ENCODE peak calls at places on chromosomes 13 and 19, in nine cellular contexts. I is Caco-2; P is ovary; M is aorta; D is heart right ventricle; H is left ventricle myocardium inferior; O is tibial artery; K is BE2C; F is CD8-positive, alpha-beta memory T cell. G is an unnamed sample.
A peak's percentile ranks its signal among the peaks of the same experiment; 100 is the strongest.

GRCh38 chr13:21825186-21825585 is 154.3 kb downstream of the FGF9 start:
- DNase-seq in I (peak; percentile 28), P (no peak), M (no peak), D (no peak), H (no peak), O (no peak), K (no peak), F (no peak), G (peak; percentile 73)

GRCh38 chr13:78657699-78658629 is 991 bp downstream of the OBI1 start:
- DNase-seq in I (peak; percentile 59), P (no peak), M (no peak), D (no peak), H (no peak), O (no peak), K (no peak), F (no peak), G (no peak)

GRCh38 chr19:43207991-43208390 is 2.6 kb upstream of the PSG4 start:
- DNase-seq in I (no peak), P (no peak), M (no peak), D (no peak), H (no peak), O (no peak), K (no peak), F (no peak), G (no peak)

GRCh38 chr13:110157718-110158117 is 149.2 kb downstream of the COL4A1 start:
- DNase-seq in I (no peak), P (no peak), M (no peak), D (no peak), H (no peak), O (no peak), K (no peak), F (no peak), G (no peak)

GRCh38 chr13:37141011-37141410 is 35.5 kb upstream of the CSNK1A1L start:
- DNase-seq in I (no peak), P (no peak), M (no peak), D (no peak), H (no peak), O (no peak), K (no peak), F (no peak), G (no peak)

GRCh38 chr19:41226053-41226873 is 7.2 kb downstream of the AXL start:
- DNase-seq in I (peak; percentile 85), P (peak; percentile 83), M (peak; percentile 94), D (peak; percentile 76), H (peak; percentile 65), O (peak; percentile 92), K (peak; percentile 57), F (no peak), G (peak; percentile 88)

GRCh38 chr13:35512271-35512920 is 35.9 kb upstream of the MAB21L1 start:
- DNase-seq in I (no peak), P (peak; percentile 41), M (no peak), D (no peak), H (no peak), O (no peak), K (no peak), F (no peak), G (peak; percentile 38)

GRCh38 chr13:75365724-75366173 is 116.2 kb downstream of the TBC1D4 start:
- DNase-seq in I (no peak), P (no peak), M (no peak), D (no peak), H (no peak), O (no peak), K (no peak), F (no peak), G (no peak)

GRCh38 chr13:105773887-105774538 is 761.4 kb downstream of the EFNB2 start:
- DNase-seq in I (peak; percentile 8), P (no peak), M (no peak), D (no peak), H (no peak), O (no peak), K (peak; percentile 43), F (no peak), G (peak; percentile 46)

GRCh38 chr19:1167687-1168561 is 6.1 kb downstream of the SBNO2 start:
- DNase-seq in I (no peak), P (peak; percentile 53), M (no peak), D (no peak), H (no peak), O (no peak), K (peak; percentile 8), F (no peak), G (no peak)

GRCh38 chr19:44823373-44823698 is 14.4 kb downstream of the BCAM start:
- DNase-seq in I (no peak), P (no peak), M (no peak), D (no peak), H (no peak), O (no peak), K (no peak), F (no peak), G (no peak)

GRCh38 chr13:34152409-34152808 is 334.5 kb downstream of the RFC3 start:
- DNase-seq in I (no peak), P (no peak), M (no peak), D (no peak), H (no peak), O (no peak), K (no peak), F (no peak), G (no peak)

GRCh38 chr13:38819053-38819452 is 132.2 kb downstream of the FREM2 start:
- DNase-seq in I (no peak), P (no peak), M (no peak), D (no peak), H (no peak), O (no peak), K (no peak), F (no peak), G (peak; percentile 63)

GRCh38 chr13:40102854-40103253 is 447.4 kb downstream of the COG6 start:
- DNase-seq in I (no peak), P (no peak), M (no peak), D (no peak), H (no peak), O (no peak), K (no peak), F (no peak), G (peak; percentile 64)

GRCh38 chr13:70339738-70340137 is 231.5 kb upstream of the KLHL1 start:
- DNase-seq in I (peak; percentile 55), P (no peak), M (no peak), D (no peak), H (no peak), O (no peak), K (peak; percentile 40), F (no peak), G (peak; percentile 40)

GRCh38 chr13:73075546-73075945 is 16.7 kb downstream of the KLF5 start:
- DNase-seq in I (peak; percentile 50), P (no peak), M (no peak), D (no peak), H (no peak), O (no peak), K (no peak), F (no peak), G (peak; percentile 56)

GRCh38 chr19:5036733-5037681 is 68.1 kb downstream of the KDM4B start:
- DNase-seq in I (no peak), P (peak; percentile 46), M (no peak), D (peak; percentile 56), H (peak; percentile 52), O (no peak), K (peak; percentile 65), F (no peak), G (no peak)

GRCh38 chr19:5850743-5851293 is 431 bp downstream of the FUT3 start:
- DNase-seq in I (no peak), P (peak; percentile 37), M (no peak), D (no peak), H (no peak), O (no peak), K (no peak), F (no peak), G (no peak)

GRCh38 chr13:23359882-23360281 is 73.6 kb downstream of the SACS start:
- DNase-seq in I (no peak), P (no peak), M (no peak), D (no peak), H (no peak), O (no peak), K (no peak), F (no peak), G (no peak)
- H3K36me3 ChIP-seq in I (no peaks in the 10 kb centered on the region), P (no peaks in the 10 kb centered on the region), M (peaks cover 4% of the 10 kb centered on the region), D (peaks cover 95% of the 10 kb centered on the region), H (peaks cover 61% of the 10 kb centered on the region), O (peaks cover 58% of the 10 kb centered on the region), K (peaks cover 53% of the 10 kb centered on the region), F (peaks cover 37% of the 10 kb centered on the region), G (peaks cover 3% of the 10 kb centered on the region)

DNA sequence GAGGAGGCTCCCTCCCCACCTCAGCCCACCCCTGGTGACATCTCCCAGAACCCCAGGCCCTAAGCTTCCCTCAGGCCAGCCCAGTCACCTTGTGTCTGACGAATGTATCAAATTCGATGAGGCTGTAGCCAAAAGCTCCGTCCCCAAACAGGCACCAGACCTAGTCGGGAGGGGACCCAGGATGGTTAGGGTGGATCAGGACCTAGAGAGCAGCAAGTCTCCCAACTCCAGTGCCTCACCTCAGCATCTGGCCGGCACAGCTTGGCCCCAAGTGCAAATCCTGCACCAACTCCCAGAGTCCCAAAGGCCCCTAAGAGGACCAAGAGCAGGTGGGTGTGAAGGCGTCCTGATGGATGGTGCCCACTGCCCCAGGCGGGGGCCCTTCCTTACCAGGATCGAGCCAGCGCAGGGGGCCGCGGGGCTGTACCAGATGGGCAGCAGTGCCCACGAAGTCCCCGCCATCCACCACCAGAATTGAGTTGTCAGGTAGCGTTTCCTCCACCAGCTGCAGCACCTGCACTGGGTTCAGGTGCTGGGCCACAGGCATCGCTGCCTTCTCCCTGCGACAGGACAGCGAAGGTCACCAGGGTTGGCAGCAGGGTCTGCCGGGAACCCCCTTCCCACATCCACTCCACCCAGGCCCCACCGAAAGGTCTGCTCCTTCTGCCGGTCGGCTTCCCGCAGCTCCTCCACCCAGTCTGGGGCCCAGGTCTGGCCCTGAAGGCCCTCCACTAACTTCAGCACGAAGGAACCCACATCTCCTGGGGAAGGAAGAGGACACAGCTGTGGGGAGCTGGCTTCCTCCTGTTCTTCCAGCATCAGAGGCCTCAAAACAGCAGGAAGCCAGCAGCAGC is 8.8 kb downstream of the SYDE1 start:
- DNase-seq in I (no peak), P (no peak), M (peak; percentile 72), D (no peak), H (no peak), O (no peak), K (no peak), F (no peak), G (no peak)
- H3K36me3 ChIP-seq in I (peaks cover 5% of the 10 kb centered on the region), P (no peaks in the 10 kb centered on the region), M (peaks cover 2% of the 10 kb centered on the region), D (peaks cover 100% of the 10 kb centered on the region), H (peaks cover 100% of the 10 kb centered on the region), O (peaks cover 49% of the 10 kb centered on the region), K (peaks cover 34% of the 10 kb centered on the region), F (peaks cover 24% of the 10 kb centered on the region), G (no peaks in the 10 kb centered on the region)

GRCh38 chr19:3642296-3642695 is 15.7 kb upstream of the CACTIN start:
- DNase-seq in I (no peak), P (no peak), M (no peak), D (no peak), H (no peak), O (no peak), K (no peak), F (no peak), G (no peak)
- H3K36me3 ChIP-seq in I (no peaks in the 10 kb centered on the region), P (no peaks in the 10 kb centered on the region), M (no peaks in the 10 kb centered on the region), D (peaks cover 95% of the 10 kb centered on the region), H (peaks cover 85% of the 10 kb centered on the region), O (peaks cover 63% of the 10 kb centered on the region), K (no peaks in the 10 kb centered on the region), F (no peaks in the 10 kb centered on the region), G (no peaks in the 10 kb centered on the region)

DNA sequence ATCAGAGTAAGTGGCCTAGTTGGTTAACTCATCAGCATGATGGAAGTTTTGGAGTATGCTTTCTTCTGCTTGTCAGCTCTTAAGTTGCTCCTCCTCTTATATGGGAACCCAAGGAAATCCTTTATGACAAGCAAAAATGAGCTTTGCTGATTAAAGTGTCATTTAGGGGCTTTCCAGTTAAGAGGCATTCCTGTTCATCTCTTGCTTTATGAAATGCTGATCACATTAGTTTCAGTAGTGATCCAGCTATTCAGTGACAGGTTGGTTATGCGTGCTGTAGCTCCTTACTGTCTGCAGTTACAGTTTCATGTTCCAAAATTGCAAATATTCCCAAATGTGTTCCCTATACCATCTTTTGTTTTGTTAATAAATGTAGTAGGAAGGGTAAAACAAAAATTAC is 146.6 kb downstream of the CDK8 start:
- DNase-seq in I (no peak), P (no peak), M (no peak), D (no peak), H (no peak), O (no peak), K (no peak), F (no peak), G (no peak)
- H3K36me3 ChIP-seq in I (no peaks in the 10 kb centered on the region), P (no peaks in the 10 kb centered on the region), M (peaks cover 2% of the 10 kb centered on the region), D (peaks cover 91% of the 10 kb centered on the region), H (peaks cover 50% of the 10 kb centered on the region), O (peaks cover 18% of the 10 kb centered on the region), K (peaks cover 30% of the 10 kb centered on the region), F (peaks cover 4% of the 10 kb centered on the region), G (no peaks in the 10 kb centered on the region)